ENCODE peak calls at places on chromosome 22, in four cellular contexts. O, X, D and S are unnamed samples.

GRCh38 chr22:19819209-19819910 is 35.3 kb downstream of the GNB1L start:
- DNase-seq in D (no peak), O (peak), X (no peak), S (no peak)

GRCh38 chr22:23402275-23403151 is 177.6 kb downstream of the IGLL1 start:
- DNase-seq in X (peak), O (peak), D (peak), S (peak)

GRCh38 chr22:20567993-20568417 is 60.6 kb downstream of the MED15 start:
- DNase-seq in D (no peak), X (no peak), O (no peak), S (no peak)

GRCh38 chr22:20569059-20570058 is 61.9 kb downstream of the MED15 start:
- DNase-seq in X (no peak), D (no peak), O (no peak), S (no peak)

GRCh38 chr22:44443641-44444235 is 54.3 kb downstream of the RTL6 start:
- DNase-seq in X (no peak), O (no peak), D (no peak), S (no peak)

GRCh38 chr22:19825904-19826618 is 28.6 kb downstream of the GNB1L start:
- DNase-seq in O (no peak), D (no peak), X (no peak), S (no peak)

GRCh38 chr22:20752873-20753272 is 21.0 kb upstream of the SERPIND1 start:
- DNase-seq in X (no peak), D (no peak), O (no peak), S (no peak)

GRCh38 chr22:49934144-49934890 is 15.9 kb downstream of the CRELD2 start:
- DNase-seq in D (no peak), O (no peak), X (no peak), S (no peak)

GRCh38 chr22:33476716-33477115 is 418.5 kb upstream of the SYN3 start:
- DNase-seq in D (peak), O (no peak), X (no peak), S (no peak)

GRCh38 chr22:20264614-20265452 is 3.3 kb downstream of the RTN4R start:
- DNase-seq in D (peak), X (no peak), O (no peak), S (no peak)

GRCh38 chr22:22745225-22746060 is 101.0 kb downstream of the GGTLC2 start:
- DNase-seq in X (no peak), D (peak), O (no peak), S (no peak)

GRCh38 chr22:46337870-46338269 is 2.4 kb downstream of the TRMU start:
- DNase-seq in X (no peak), D (no peak), O (no peak), S (no peak)

GRCh38 chr22:46331496-46331895 is 4.0 kb upstream of the TRMU start:
- DNase-seq in X (no peak), D (no peak), O (no peak), S (no peak)

GRCh38 chr22:46338636-46339035 is 3.1 kb downstream of the TRMU start:
- DNase-seq in O (no peak), X (no peak), D (no peak), S (no peak)

GRCh38 chr22:46336119-46337078 is 885 bp downstream of the TRMU start:
- DNase-seq in D (peak), X (no peak), O (no peak), S (no peak)

GRCh38 chr22:46335201-46336118 is at the start of gene TRMU:
- DNase-seq in X (peak), D (peak), O (peak), S (peak)
- TF ChIP-seq POLR2A in X (peak), D (peak), O (peak), S (peak)

GRCh38 chr22:41936894-41937169 is 10.1 kb downstream of the CENPM start:
- DNase-seq in D (no peak), X (no peak), O (no peak), S (no peak)

GRCh38 chr22:41940853-41941765 is 5.8 kb downstream of the CENPM start:
- DNase-seq in O (no peak), X (no peak), D (peak), S (peak)

GRCh38 chr22:41935015-41935908 is 8.7 kb upstream of the TNFRSF13C start:
- DNase-seq in D (no peak), O (no peak), X (no peak), S (no peak)

GRCh38 chr22:41943661-41944209 is 3.2 kb downstream of the CENPM start:
- DNase-seq in X (no peak), D (no peak), O (no peak), S (no peak)

DNA sequence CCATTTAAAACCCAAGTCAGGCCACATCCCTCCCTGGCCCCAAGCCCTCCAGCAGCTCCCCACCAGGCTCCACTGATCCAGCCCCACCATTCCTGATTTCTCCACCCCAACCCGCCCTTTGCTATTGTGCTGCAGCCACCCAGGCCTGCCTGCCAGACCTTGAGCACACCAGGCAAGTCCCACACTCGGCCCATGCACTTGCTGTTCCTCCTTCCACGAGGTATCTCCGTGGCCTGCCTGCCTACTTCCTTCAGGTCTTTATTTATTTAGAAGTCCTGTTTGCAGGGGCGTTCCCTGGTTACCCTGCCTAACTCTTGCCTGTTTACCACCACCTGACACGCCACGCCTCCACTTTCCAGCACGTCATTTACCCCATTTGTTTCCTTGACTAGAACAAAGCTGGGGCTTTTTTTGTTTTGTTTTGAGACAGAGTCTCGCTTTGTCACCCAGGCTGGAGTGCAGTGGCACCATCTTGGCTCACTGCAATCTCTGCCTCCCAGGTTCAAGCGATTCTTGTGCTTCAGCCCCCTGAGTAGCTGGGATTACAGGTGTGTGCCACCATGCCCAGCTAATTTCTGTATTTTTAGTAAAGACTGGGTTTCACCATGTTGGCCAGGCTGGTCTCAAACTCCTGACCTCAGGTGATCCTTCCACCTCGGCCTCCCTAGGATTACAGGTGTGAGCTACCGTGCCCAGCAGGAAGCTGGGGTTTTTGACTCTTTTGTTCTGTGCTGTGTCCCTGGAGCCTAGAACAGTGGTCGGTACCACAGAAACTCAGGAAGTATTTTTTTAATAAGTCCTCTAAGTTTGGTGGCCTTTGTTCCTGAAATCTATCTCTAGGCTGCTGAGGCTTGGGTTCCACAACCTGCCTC is 6.7 kb downstream of the CENPM start:
- DNase-seq in D (no peak), X (no peak), O (no peak), S (peak)
- TF ChIP-seq POLR2AphosphoS5 in D (no peak), X (no peak), O (peak), S (peak)

DNA sequence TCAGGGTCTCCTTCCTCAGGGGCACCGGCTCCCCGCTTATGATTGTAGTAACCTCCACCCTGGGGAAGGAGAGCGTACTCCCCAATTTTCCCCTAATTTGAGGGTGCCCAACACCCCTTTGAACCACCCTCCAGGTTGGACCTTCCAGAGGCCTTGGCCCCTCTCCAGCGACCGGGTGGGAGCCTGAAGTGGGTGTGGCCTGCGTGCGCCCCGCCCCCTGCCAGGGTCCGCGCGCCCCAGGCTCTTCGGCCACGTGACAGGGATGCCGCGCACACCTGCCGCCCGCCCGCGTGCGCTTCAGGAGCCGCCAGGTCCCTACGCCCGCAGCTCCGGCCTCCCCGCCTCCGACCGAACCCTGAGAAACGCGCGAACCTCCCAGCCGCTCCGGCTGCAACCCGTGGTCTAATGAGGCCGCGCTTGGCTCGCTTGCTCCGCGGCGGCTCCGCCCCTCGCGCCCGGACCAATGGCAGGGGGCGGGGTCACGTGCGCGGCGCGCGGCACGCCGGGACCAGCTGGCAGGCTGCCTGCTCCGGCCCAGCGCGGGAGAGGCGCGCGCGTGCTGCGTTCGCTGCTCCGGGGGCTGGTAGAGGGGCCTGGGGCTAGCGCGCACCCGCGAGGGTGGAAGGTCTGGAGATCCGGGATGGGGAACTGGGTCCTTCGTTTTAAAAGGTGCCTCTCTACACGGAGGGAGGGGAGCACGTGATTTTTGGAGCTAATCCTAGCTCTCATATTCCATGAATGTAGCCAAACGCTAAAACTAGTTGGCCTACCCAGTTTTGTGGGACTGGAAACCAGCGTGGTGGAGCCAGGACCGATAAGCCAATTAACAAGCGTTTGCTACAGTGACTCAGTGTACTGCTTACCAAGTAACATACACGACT is at the start of gene FOXRED2:
- DNase-seq in D (peak), O (peak), X (peak), S (peak)
- TF ChIP-seq TAF1 in D (peak), O (peak), X (peak), S (peak)

DNA sequence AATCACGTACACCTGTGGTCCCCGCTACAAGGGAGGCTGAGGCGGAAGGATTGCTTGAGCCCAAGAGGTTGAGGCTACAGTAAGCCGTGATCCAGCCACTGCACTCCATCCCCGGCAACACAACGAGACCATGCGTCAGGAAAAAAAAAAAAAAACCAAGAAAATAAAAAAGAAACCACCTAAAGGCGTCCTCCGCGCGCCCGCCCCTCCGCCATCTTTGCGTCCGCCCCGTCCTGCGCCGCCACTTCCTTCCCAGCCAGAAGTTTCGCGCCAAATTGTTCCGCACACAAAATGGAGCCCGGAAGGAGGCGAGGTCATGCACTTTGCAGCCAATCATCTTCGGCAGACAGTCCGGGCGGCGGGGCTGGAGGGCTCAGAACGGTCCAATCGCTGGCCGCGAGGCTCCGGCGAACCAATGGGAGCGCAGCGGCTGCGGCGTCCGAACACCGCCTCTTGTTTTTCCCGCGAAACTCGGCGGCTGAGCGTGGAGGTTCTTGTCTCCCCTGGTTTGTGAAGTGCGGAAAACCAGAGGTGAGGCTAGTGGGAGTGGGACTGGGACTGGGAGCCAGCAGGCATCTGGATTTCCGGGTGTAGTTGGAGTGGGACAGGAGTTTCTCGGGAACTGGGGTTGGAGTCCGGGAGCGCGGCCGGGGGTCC is at the start of gene MCM5:
- DNase-seq in D (peak), O (peak), X (peak), S (peak)
- TF ChIP-seq POLR2A in D (peak), O (peak), X (peak), S (peak)

DNA sequence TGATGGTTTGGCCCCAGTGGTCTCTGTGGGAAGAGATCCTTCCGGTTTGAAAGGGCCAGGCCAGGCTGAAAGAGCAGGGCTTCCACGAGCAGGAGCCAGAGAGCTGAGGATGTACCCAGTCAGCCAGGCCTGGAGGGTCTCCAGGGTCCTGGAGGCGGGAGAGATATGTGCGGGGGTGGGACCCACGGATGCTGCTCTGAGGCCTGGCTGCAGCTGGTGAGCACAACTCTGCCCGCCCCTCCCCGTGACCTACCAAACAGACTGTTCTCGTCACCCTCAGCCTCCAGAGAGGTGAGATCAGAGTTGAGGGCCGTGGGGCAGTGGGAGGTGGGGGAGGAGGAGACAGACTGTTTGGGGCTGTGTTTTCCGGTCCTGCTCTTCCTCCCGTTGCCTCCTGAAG is 42.2 kb downstream of the TRIOBP start:
- DNase-seq in O (no peak), X (no peak), D (no peak), S (no peak)
- TF ChIP-seq POLR2AphosphoS5 in O (no peak), X (no peak), D (no peak), S (no peak)

GRCh38 chr22:17106785-17107546 is 14.2 kb downstream of the TMEM121B start:
- DNase-seq in D (no peak), X (no peak), O (peak), S (no peak)

GRCh38 chr22:17104336-17104935 is 16.7 kb downstream of the TMEM121B start:
- DNase-seq in O (no peak), X (no peak), D (no peak), S (no peak)

GRCh38 chr22:17106161-17106784 is 14.9 kb downstream of the TMEM121B start:
- DNase-seq in D (no peak), O (no peak), X (no peak), S (no peak)

GRCh38 chr22:17107547-17107810 is 13.7 kb downstream of the TMEM121B start:
- DNase-seq in O (no peak), D (no peak), X (no peak), S (no peak)

DNA sequence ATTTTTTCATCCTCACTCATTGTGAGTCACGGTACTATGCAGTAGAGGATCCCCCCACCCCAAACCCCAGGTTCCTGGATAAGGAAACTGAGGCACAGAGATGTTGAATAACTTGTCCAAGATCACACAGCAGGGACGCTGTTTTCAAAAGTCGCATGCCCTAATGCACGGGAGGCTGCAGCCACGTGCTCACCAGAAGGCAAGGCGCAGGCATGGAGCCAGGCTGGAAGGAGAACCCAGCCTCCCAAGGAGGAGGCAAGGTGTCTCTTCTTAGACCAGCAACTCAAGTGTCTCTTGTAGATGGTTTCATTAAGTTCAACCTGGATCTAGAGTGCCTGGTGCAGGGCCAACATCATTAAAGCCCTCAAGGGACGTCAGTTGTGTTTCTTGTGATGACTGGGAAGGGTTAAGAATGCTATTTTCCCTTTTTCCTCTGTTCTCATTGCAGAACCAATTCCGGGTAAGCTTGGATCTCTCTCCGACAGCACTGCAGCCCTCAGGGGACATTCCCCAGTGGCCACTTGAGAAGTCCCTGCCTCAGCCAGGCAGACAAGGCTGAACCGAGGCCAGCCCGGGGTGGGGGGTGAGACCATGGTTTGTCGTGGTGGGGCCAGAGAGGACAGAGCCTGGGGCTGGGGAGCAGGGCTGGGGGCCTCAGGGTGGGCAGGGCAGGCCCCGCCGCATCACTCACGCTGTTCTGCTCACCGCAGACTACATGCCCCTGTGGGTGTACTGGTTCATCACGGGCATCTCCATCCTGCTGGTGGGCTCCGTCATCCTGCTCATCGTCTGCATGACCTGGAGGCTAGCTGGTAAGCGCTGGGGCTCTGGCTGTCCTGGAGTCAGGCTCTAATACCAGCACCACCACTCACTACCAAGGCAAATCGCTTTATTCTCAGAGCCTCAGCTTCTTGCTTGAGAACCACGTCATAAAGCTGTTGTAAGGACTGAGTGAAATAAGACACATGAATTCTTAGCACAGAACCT is 15.7 kb downstream of the TMEM121B start:
- DNase-seq in D (no peak), O (no peak), X (no peak), S (no peak)
- TF ChIP-seq TAF1 in D (no peak), O (no peak), X (no peak), S (no peak)

GRCh38 chr22:17171313-17172171 is 12.5 kb upstream of the HDHD5 start:
- DNase-seq in D (peak), X (peak), O (peak), S (peak)
- TF ChIP-seq POLR2A in D (peak), X (no peak), O (peak), S (peak)

GRCh38 chr22:35781898-35782297 is 64.2 kb downstream of the APOL5 start:
- DNase-seq in X (no peak), D (no peak), O (no peak), S (no peak)

GRCh38 chr22:35783943-35784614 is 66.4 kb downstream of the APOL5 start:
- DNase-seq in X (no peak), D (no peak), O (no peak), S (no peak)

GRCh38 chr22:35782504-35782903 is 64.8 kb downstream of the APOL5 start:
- DNase-seq in O (no peak), X (no peak), D (no peak), S (no peak)

GRCh38 chr22:35784633-35785032 is 67.0 kb downstream of the APOL5 start:
- DNase-seq in O (no peak), X (no peak), D (no peak), S (no peak)

GRCh38 chr22:35785181-35785923 is 67.7 kb downstream of the APOL5 start:
- DNase-seq in O (no peak), X (no peak), D (no peak), S (no peak)
- TF ChIP-seq POLR2AphosphoS5 in O (no peak), X (no peak), D (no peak), S (no peak)

GRCh38 chr22:45599836-45600577 is 71.6 kb upstream of the ATXN10 start:
- DNase-seq in X (no peak), O (no peak), D (no peak), S (no peak)
- TF ChIP-seq TAF1 in X (no peak), O (no peak), D (no peak), S (no peak)